ENCODE peak calls at places on chromosome X, in ten cellular contexts. One of them, this sample, is unnamed.
A peak's percentile ranks its signal among the peaks of the same experiment; 100 is the strongest.

GRCh38 chrX:12771445-12772069 is 19.7 kb upstream of the PRPS2 start:
- DNase-seq in IMR-90: peak; percentile 31
- DNase-seq in psoas muscle: peak; percentile 58
- DNase-seq in transverse colon: peak; percentile 66
- DNase-seq in lower lobe of right lung: peak; percentile 78
- DNase-seq in adrenal gland: peak; percentile 25
- DNase-seq in PC-3: peak; percentile 78
- DNase-seq in pancreas: peak; percentile 37
- DNase-seq in tibial nerve: peak; percentile 5
- DNase-seq in RWPE2: no peak
- DNase-seq in this sample: no peak

GRCh38 chrX:9447906-9448305 is 17.0 kb upstream of the TBL1X start:
- DNase-seq in IMR-90: no peak
- DNase-seq in psoas muscle: no peak
- DNase-seq in transverse colon: no peak
- DNase-seq in lower lobe of right lung: no peak
- DNase-seq in adrenal gland: no peak
- DNase-seq in PC-3: no peak
- DNase-seq in pancreas: no peak
- DNase-seq in tibial nerve: no peak
- DNase-seq in RWPE2: no peak
- DNase-seq in this sample: no peak

GRCh38 chrX:67544871-67545771 is 1.3 kb downstream of the AR start:
- DNase-seq in IMR-90: peak; percentile 22
- DNase-seq in psoas muscle: peak; percentile 73
- DNase-seq in transverse colon: no peak
- DNase-seq in lower lobe of right lung: peak; percentile 34
- DNase-seq in adrenal gland: peak; percentile 48
- DNase-seq in PC-3: no peak
- DNase-seq in pancreas: no peak
- DNase-seq in tibial nerve: no peak
- DNase-seq in RWPE2: no peak
- DNase-seq in this sample: no peak

GRCh38 chrX:36534900-36535299 is 473.3 kb upstream of the FAM47C start:
- DNase-seq in IMR-90: no peak
- DNase-seq in psoas muscle: no peak
- DNase-seq in transverse colon: no peak
- DNase-seq in lower lobe of right lung: no peak
- DNase-seq in adrenal gland: no peak
- DNase-seq in PC-3: no peak
- DNase-seq in pancreas: no peak
- DNase-seq in tibial nerve: no peak
- DNase-seq in RWPE2: no peak
- DNase-seq in this sample: no peak

GRCh38 chrX:155966876-155967275 is 30.6 kb upstream of the IL9R start:
- DNase-seq in IMR-90: no peak
- DNase-seq in psoas muscle: no peak
- DNase-seq in transverse colon: peak; percentile 9
- DNase-seq in lower lobe of right lung: no peak
- DNase-seq in adrenal gland: no peak
- DNase-seq in PC-3: peak; percentile 59
- DNase-seq in pancreas: no peak
- DNase-seq in tibial nerve: no peak
- DNase-seq in RWPE2: no peak
- DNase-seq in this sample: no peak

GRCh38 chrX:1389993-1390285 is 2.0 kb downstream of the SLC25A6 start:
- DNase-seq in IMR-90: no peak
- DNase-seq in psoas muscle: no peak
- DNase-seq in transverse colon: no peak
- DNase-seq in lower lobe of right lung: no peak
- DNase-seq in adrenal gland: peak; percentile 11
- DNase-seq in PC-3: no peak
- DNase-seq in pancreas: peak; percentile 11
- DNase-seq in tibial nerve: no peak
- DNase-seq in RWPE2: peak; percentile 21
- DNase-seq in this sample: peak; percentile 34

GRCh38 chrX:31934842-31935241 is 863.0 kb upstream of the FTHL17 start:
- DNase-seq in IMR-90: no peak
- DNase-seq in psoas muscle: no peak
- DNase-seq in transverse colon: no peak
- DNase-seq in lower lobe of right lung: no peak
- DNase-seq in adrenal gland: no peak
- DNase-seq in PC-3: no peak
- DNase-seq in pancreas: no peak
- DNase-seq in tibial nerve: no peak
- DNase-seq in RWPE2: no peak
- DNase-seq in this sample: no peak

GRCh38 chrX:36898301-36898700 is 109.9 kb upstream of the FAM47C start:
- DNase-seq in IMR-90: peak; percentile 0
- DNase-seq in psoas muscle: no peak
- DNase-seq in transverse colon: no peak
- DNase-seq in lower lobe of right lung: no peak
- DNase-seq in adrenal gland: no peak
- DNase-seq in PC-3: peak; percentile 30
- DNase-seq in pancreas: no peak
- DNase-seq in tibial nerve: no peak
- DNase-seq in RWPE2: no peak
- DNase-seq in this sample: no peak

GRCh38 chrX:113400193-113400704 is 559.6 kb upstream of the AMOT start:
- DNase-seq in IMR-90: no peak
- DNase-seq in psoas muscle: no peak
- DNase-seq in transverse colon: no peak
- DNase-seq in lower lobe of right lung: no peak
- DNase-seq in adrenal gland: no peak
- DNase-seq in PC-3: peak; percentile 6
- DNase-seq in pancreas: no peak
- DNase-seq in tibial nerve: no peak
- DNase-seq in RWPE2: no peak
- DNase-seq in this sample: no peak

GRCh38 chrX:83469551-83469950 is 38.5 kb upstream of the POU3F4 start:
- DNase-seq in IMR-90: peak; percentile 1
- DNase-seq in psoas muscle: no peak
- DNase-seq in transverse colon: peak; percentile 9
- DNase-seq in lower lobe of right lung: no peak
- DNase-seq in adrenal gland: peak; percentile 34
- DNase-seq in PC-3: peak; percentile 49
- DNase-seq in pancreas: no peak
- DNase-seq in tibial nerve: peak; percentile 4
- DNase-seq in RWPE2: no peak
- DNase-seq in this sample: no peak

GRCh38 chrX:11589573-11590110 is 76.1 kb downstream of the ARHGAP6 start:
- DNase-seq in IMR-90: no peak
- DNase-seq in psoas muscle: no peak
- DNase-seq in transverse colon: no peak
- DNase-seq in lower lobe of right lung: no peak
- DNase-seq in adrenal gland: no peak
- DNase-seq in PC-3: no peak
- DNase-seq in pancreas: no peak
- DNase-seq in tibial nerve: no peak
- DNase-seq in RWPE2: no peak
- DNase-seq in this sample: no peak

GRCh38 chrX:105975382-105975781 is 63.1 kb downstream of the SERPINA7 start:
- DNase-seq in IMR-90: peak; percentile 1
- DNase-seq in psoas muscle: no peak
- DNase-seq in transverse colon: no peak
- DNase-seq in lower lobe of right lung: no peak
- DNase-seq in adrenal gland: no peak
- DNase-seq in PC-3: peak; percentile 50
- DNase-seq in pancreas: no peak
- DNase-seq in tibial nerve: no peak
- DNase-seq in RWPE2: no peak
- DNase-seq in this sample: no peak

GRCh38 chrX:21524008-21524407 is 134.1 kb downstream of the KLHL34 start:
- DNase-seq in IMR-90: peak; percentile 52
- DNase-seq in psoas muscle: no peak
- DNase-seq in transverse colon: no peak
- DNase-seq in lower lobe of right lung: no peak
- DNase-seq in adrenal gland: no peak
- DNase-seq in PC-3: peak; percentile 9
- DNase-seq in pancreas: no peak
- DNase-seq in tibial nerve: no peak
- DNase-seq in RWPE2: no peak
- DNase-seq in this sample: no peak

GRCh38 chrX:110418220-110418856 is 59.7 kb downstream of the RTL9 start:
- DNase-seq in IMR-90: peak; percentile 81
- DNase-seq in psoas muscle: no peak
- DNase-seq in transverse colon: no peak
- DNase-seq in lower lobe of right lung: peak; percentile 46
- DNase-seq in adrenal gland: peak; percentile 53
- DNase-seq in PC-3: peak; percentile 67
- DNase-seq in pancreas: no peak
- DNase-seq in tibial nerve: peak; percentile 6
- DNase-seq in RWPE2: no peak
- DNase-seq in this sample: no peak

GRCh38 chrX:8868906-8869305 is 67.7 kb upstream of the FAM9A start:
- DNase-seq in IMR-90: peak; percentile 46
- DNase-seq in psoas muscle: no peak
- DNase-seq in transverse colon: no peak
- DNase-seq in lower lobe of right lung: no peak
- DNase-seq in adrenal gland: no peak
- DNase-seq in PC-3: peak; percentile 57
- DNase-seq in pancreas: no peak
- DNase-seq in tibial nerve: no peak
- DNase-seq in RWPE2: no peak
- DNase-seq in this sample: no peak

GRCh38 chrX:119943185-119943988 is at the start of gene NKAP:
- DNase-seq in IMR-90: peak; percentile 94
- DNase-seq in psoas muscle: peak; percentile 83
- DNase-seq in transverse colon: peak; percentile 84
- DNase-seq in lower lobe of right lung: peak; percentile 80
- DNase-seq in adrenal gland: peak; percentile 87
- DNase-seq in PC-3: peak; percentile 94
- DNase-seq in pancreas: peak; percentile 76
- DNase-seq in tibial nerve: peak; percentile 77
- DNase-seq in RWPE2: peak; percentile 78
- DNase-seq in this sample: peak; percentile 86
- H3K4me3 ChIP-seq in IMR-90: peak within 1 kb of the TSS; percentile 82
- H3K4me3 ChIP-seq in psoas muscle: peak within 1 kb of the TSS; percentile 71
- H3K4me3 ChIP-seq in transverse colon: peak within 1 kb of the TSS; percentile 60
- H3K4me3 ChIP-seq in lower lobe of right lung: peak within 1 kb of the TSS; percentile 76
- H3K4me3 ChIP-seq in adrenal gland: peak within 1 kb of the TSS; percentile 35
- H3K4me3 ChIP-seq in PC-3: peak within 1 kb of the TSS; percentile 77
- H3K4me3 ChIP-seq in pancreas: peak within 1 kb of the TSS; percentile 51
- H3K4me3 ChIP-seq in tibial nerve: peak within 1 kb of the TSS; percentile 78
- H3K4me3 ChIP-seq in RWPE2: peak within 1 kb of the TSS; percentile 84
- H3K4me3 ChIP-seq in this sample: peak within 1 kb of the TSS; percentile 64

DNA sequence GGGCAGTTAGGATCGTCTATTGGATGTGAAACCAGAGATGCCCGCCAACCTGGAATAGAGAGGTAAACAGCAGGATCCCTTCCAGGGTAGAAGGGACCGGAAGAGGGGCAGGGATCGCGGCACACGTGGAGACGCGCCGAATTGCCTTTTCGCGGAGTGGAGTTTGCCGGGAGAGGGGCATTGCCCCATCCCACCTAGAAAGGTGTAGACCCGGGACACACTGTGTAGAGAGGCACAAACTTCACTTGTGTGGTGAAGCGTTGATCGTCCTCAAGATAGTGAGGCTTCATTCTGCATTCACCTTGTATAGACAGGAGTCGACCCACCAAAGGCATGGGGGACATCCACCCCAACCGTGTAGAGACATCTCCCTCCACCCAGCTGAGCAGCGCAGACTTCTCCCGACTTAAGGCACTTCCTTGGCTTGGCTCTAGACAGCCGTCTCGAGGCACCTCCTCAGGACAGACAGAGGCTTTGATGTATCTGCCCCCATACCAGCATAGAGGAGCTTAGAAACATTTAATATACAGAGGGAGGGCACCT is 410 bp downstream of the GNL3L start:
- DNase-seq in IMR-90: no peak
- DNase-seq in psoas muscle: no peak
- DNase-seq in transverse colon: no peak
- DNase-seq in lower lobe of right lung: no peak
- DNase-seq in adrenal gland: no peak
- DNase-seq in PC-3: no peak
- DNase-seq in pancreas: no peak
- DNase-seq in tibial nerve: peak; percentile 4
- DNase-seq in RWPE2: no peak
- DNase-seq in this sample: no peak
- TF ChIP-seq CTCF in IMR-90: no peak
- TF ChIP-seq CTCF in psoas muscle: no peak
- TF ChIP-seq CTCF in transverse colon: no peak
- TF ChIP-seq CTCF in lower lobe of right lung: no peak
- TF ChIP-seq CTCF in adrenal gland: no peak
- TF ChIP-seq CTCF in PC-3: no peak
- TF ChIP-seq CTCF in pancreas: no peak
- TF ChIP-seq CTCF in tibial nerve: no peak
- TF ChIP-seq CTCF in RWPE2: no peak
- TF ChIP-seq CTCF in this sample: no peak

GRCh38 chrX:118261136-118261535 is 84.8 kb upstream of the WDR44 start:
- DNase-seq in IMR-90: no peak
- DNase-seq in psoas muscle: no peak
- DNase-seq in transverse colon: no peak
- DNase-seq in lower lobe of right lung: no peak
- DNase-seq in adrenal gland: no peak
- DNase-seq in PC-3: no peak
- DNase-seq in pancreas: no peak
- DNase-seq in tibial nerve: no peak
- DNase-seq in RWPE2: no peak
- DNase-seq in this sample: no peak
- H3K27me3 ChIP-seq in IMR-90: peaks cover 7% of the 10 kb centered on the region
- H3K27me3 ChIP-seq in psoas muscle: no peaks in the 10 kb centered on the region
- H3K27me3 ChIP-seq in transverse colon: no peaks in the 10 kb centered on the region
- H3K27me3 ChIP-seq in lower lobe of right lung: no peaks in the 10 kb centered on the region
- H3K27me3 ChIP-seq in adrenal gland: peaks cover 15% of the 10 kb centered on the region
- H3K27me3 ChIP-seq in PC-3: no peaks in the 10 kb centered on the region
- H3K27me3 ChIP-seq in pancreas: no peaks in the 10 kb centered on the region
- H3K27me3 ChIP-seq in tibial nerve: no peaks in the 10 kb centered on the region
- H3K27me3 ChIP-seq in RWPE2: no peaks in the 10 kb centered on the region
- H3K27me3 ChIP-seq in this sample: no peaks in the 10 kb centered on the region

GRCh38 chrX:40093586-40093985 is 4.2 kb downstream of the BCOR start:
- DNase-seq in IMR-90: no peak
- DNase-seq in psoas muscle: no peak
- DNase-seq in transverse colon: no peak
- DNase-seq in lower lobe of right lung: no peak
- DNase-seq in adrenal gland: no peak
- DNase-seq in PC-3: no peak
- DNase-seq in pancreas: no peak
- DNase-seq in tibial nerve: no peak
- DNase-seq in RWPE2: no peak
- DNase-seq in this sample: no peak

GRCh38 chrX:40096395-40097091 is 1.2 kb downstream of the BCOR start:
- DNase-seq in IMR-90: peak; percentile 45
- DNase-seq in psoas muscle: peak; percentile 67
- DNase-seq in transverse colon: peak; percentile 61
- DNase-seq in lower lobe of right lung: peak; percentile 62
- DNase-seq in adrenal gland: peak; percentile 63
- DNase-seq in PC-3: peak; percentile 35
- DNase-seq in pancreas: peak; percentile 58
- DNase-seq in tibial nerve: no peak
- DNase-seq in RWPE2: no peak
- DNase-seq in this sample: no peak

GRCh38 chrX:40095588-40096394 is 2.0 kb downstream of the BCOR start:
- DNase-seq in IMR-90: no peak
- DNase-seq in psoas muscle: no peak
- DNase-seq in transverse colon: no peak
- DNase-seq in lower lobe of right lung: peak; percentile 62
- DNase-seq in adrenal gland: no peak
- DNase-seq in PC-3: peak; percentile 27
- DNase-seq in pancreas: no peak
- DNase-seq in tibial nerve: no peak
- DNase-seq in RWPE2: no peak
- DNase-seq in this sample: no peak

GRCh38 chrX:40094041-40094899 is 3.5 kb downstream of the BCOR start:
- DNase-seq in IMR-90: peak; percentile 55
- DNase-seq in psoas muscle: peak; percentile 83
- DNase-seq in transverse colon: peak; percentile 60
- DNase-seq in lower lobe of right lung: peak; percentile 62
- DNase-seq in adrenal gland: peak; percentile 84
- DNase-seq in PC-3: peak; percentile 43
- DNase-seq in pancreas: no peak
- DNase-seq in tibial nerve: peak; percentile 51
- DNase-seq in RWPE2: no peak
- DNase-seq in this sample: no peak

GRCh38 chrX:40094900-40095587 is 2.7 kb downstream of the BCOR start:
- DNase-seq in IMR-90: no peak
- DNase-seq in psoas muscle: no peak
- DNase-seq in transverse colon: no peak
- DNase-seq in lower lobe of right lung: no peak
- DNase-seq in adrenal gland: no peak
- DNase-seq in PC-3: peak; percentile 32
- DNase-seq in pancreas: no peak
- DNase-seq in tibial nerve: no peak
- DNase-seq in RWPE2: no peak
- DNase-seq in this sample: no peak
- H3K4me3 ChIP-seq in IMR-90: peak overlapping the region; percentile 86
- H3K4me3 ChIP-seq in psoas muscle: peak overlapping the region; percentile 78
- H3K4me3 ChIP-seq in transverse colon: peak overlapping the region; percentile 67
- H3K4me3 ChIP-seq in lower lobe of right lung: peak overlapping the region; percentile 74
- H3K4me3 ChIP-seq in adrenal gland: no peak overlapping the region
- H3K4me3 ChIP-seq in PC-3: peak overlapping the region; percentile 92
- H3K4me3 ChIP-seq in pancreas: peak overlapping the region; percentile 56
- H3K4me3 ChIP-seq in tibial nerve: peak overlapping the region; percentile 81
- H3K4me3 ChIP-seq in RWPE2: peak overlapping the region; percentile 87
- H3K4me3 ChIP-seq in this sample: peak overlapping the region; percentile 66

This sample was measured in right atrium auricular region.